ENCODE peak calls at places on chromosomes 5 and 9, in six cellular contexts. J, Q, T, N, W and G are unnamed samples. For H3K36me3, the result is how much of the 10 kb centered on the place peaks cover.

GRCh38 chr5:322281-322941 is 897 bp downstream of the AHRR start:
- DNase-seq in J (no peak), Q (no peak), T (no peak), N (no peak), W (no peak), G (no peak)

GRCh38 chr9:70466976-70467551 is 52.6 kb upstream of the KLF9 start:
- DNase-seq in J (no peak), Q (no peak), T (no peak), N (no peak), W (no peak), G (no peak)

GRCh38 chr9:69168709-69169217 is 5.3 kb upstream of the TJP2 start:
- DNase-seq in J (no peak), Q (no peak), T (no peak), N (peak), W (no peak), G (no peak)

GRCh38 chr9:36415822-36416515 is 15.9 kb upstream of the RNF38 start:
- DNase-seq in J (no peak), Q (no peak), T (peak), N (no peak), W (no peak), G (no peak)

GRCh38 chr5:1108008-1108864 is 3.6 kb downstream of the SLC12A7 start:
- DNase-seq in J (no peak), Q (no peak), T (no peak), N (no peak), W (no peak), G (no peak)

GRCh38 chr9:116154976-116155699 is 1.5 kb downstream of the PAPPA start:
- DNase-seq in J (no peak), Q (no peak), T (peak), N (no peak), W (no peak), G (no peak)

GRCh38 chr9:33263936-33264472 is 504 bp downstream of the BAG1 start:
- DNase-seq in J (peak), Q (peak), T (peak), N (no peak), W (peak), G (peak)

GRCh38 chr9:113461943-113462342 is 1.6 kb upstream of the RGS3 start:
- DNase-seq in J (peak), Q (no peak), T (no peak), N (no peak), W (no peak), G (no peak)

GRCh38 chr5:55356896-55357295 is 49.1 kb downstream of the MTREX start:
- DNase-seq in J (no peak), Q (no peak), T (no peak), N (no peak), W (no peak), G (no peak)

GRCh38 chr5:82058710-82059109 is 86.9 kb downstream of the ATG10 start:
- DNase-seq in J (no peak), Q (no peak), T (no peak), N (no peak), W (no peak), G (no peak)

GRCh38 chr9:120612218-120612617 is 32.3 kb upstream of the CDK5RAP2 start:
- DNase-seq in J (no peak), Q (no peak), T (peak), N (no peak), W (no peak), G (no peak)

GRCh38 chr9:122213589-122214413 is 15.0 kb downstream of the LHX6 start:
- DNase-seq in J (peak), Q (no peak), T (peak), N (peak), W (no peak), G (peak)

GRCh38 chr9:123265833-123266232 is 2.6 kb downstream of the STRBP start:
- DNase-seq in J (no peak), Q (no peak), T (no peak), N (no peak), W (no peak), G (no peak)

GRCh38 chr5:53023969-53024368 is 34.8 kb downstream of the ITGA2 start:
- DNase-seq in J (no peak), Q (no peak), T (no peak), N (no peak), W (no peak), G (no peak)

GRCh38 chr9:81564632-81565031 is 124.7 kb downstream of the TLE1 start:
- DNase-seq in J (no peak), Q (no peak), T (no peak), N (no peak), W (no peak), G (no peak)

GRCh38 chr5:85263125-85263524 is 878.4 kb upstream of the EDIL3 start:
- DNase-seq in J (no peak), Q (no peak), T (no peak), N (no peak), W (no peak), G (no peak)

DNA sequence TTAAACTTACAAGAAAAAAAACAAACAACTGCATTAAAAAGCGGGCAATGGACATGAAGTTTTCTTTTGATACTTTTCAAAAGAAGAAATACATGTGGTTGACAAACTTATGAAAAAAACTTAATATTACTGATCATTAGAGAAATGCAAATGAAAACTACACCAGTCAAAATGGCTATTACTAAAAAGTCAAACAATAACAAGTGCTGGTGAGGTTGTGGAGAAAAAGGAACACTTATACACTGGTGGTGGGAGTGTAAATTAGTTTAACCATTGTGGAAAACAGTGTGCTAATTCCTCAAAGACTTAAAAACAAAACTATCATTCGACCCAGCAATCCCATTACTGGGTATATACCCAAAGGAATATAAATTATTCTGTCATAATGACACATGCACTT is 311.6 kb downstream of the ISL1 start:
- DNase-seq in J (no peak), Q (no peak), T (no peak), N (no peak), W (no peak), G (no peak)
- H3K4me3 ChIP-seq in J (no peak), Q (no peak), T (no peak), N (no peak), W (no peak), G (no peak)

DNA sequence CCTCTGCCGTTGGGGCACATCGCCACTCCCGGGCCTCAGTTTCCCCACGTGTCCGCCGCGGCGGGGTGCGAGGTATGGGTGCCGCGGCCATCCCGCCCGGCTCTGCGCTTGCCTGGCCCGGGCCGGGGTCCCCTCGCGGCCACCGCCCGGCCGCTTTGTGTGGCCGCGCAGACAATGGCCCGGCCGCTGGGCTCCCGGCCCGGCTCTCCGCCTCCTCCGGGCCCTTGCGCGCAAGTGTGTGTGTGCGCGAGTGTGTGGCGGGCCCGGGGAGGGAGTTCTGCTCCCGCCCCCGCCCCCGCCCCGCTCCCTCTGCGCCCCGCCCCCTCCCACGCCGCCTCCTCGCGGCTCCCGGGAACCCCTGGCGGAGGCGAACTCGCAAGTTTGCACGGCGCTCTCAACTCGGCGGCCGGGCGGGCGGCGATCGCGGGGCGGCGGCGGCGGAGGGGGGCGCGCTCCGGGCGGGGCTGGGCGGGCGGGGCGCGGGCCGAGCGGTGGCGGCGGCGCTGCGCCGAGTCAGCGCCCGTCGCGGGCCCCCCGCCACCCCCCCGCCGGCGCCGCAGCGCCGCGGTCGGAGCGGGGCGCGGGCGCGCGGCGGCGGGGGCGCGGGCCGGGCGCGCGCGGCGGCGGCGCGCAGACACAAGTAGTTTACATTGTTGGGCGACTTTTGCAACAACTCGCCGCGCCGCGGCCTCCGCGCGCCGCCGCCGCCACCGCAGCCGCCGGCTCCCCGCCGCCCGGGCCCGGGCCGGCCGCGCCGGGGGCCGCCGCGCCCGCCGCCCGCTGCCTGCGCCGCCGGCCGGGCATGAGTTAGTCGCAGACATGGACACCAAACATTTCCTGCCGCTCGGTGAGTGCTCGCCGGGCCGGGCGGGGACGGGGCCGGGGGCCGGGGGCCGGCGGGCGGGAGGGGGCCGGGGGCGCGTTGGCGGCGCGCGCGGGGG is at the start of gene RXRA:
- DNase-seq in J (peak), Q (peak), T (peak), N (peak), W (peak), G (peak)
- TF ChIP-seq CTCF in J (peak), Q (no peak), T (no peak), N (no peak), W (peak), G (peak)

DNA sequence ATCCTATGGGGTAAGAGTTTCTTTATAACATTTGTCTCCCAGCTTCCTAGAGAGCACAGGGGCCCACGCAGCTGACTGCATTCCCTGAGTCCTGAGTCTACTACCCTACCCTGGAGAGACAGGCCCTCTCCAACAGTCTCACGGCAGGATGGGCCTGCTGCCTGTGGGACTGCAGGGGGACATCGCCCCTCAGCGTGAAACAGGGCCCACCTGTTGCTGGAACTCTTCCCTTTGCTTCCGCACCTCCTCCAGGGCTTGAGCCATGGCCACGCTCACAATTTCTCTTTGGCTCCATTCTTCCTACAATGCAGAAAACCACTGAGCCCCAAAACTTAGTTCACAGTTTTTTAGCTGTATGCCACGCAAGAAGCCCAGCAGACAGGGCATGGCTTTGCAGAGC is 28.2 kb downstream of the ARPC5L start:
- DNase-seq in J (no peak), Q (no peak), T (no peak), N (no peak), W (no peak), G (no peak)
- H3K36me3 ChIP-seq in J (half or more), Q (under half), T (under half), N (under half), W (under half), G (under half)

DNA sequence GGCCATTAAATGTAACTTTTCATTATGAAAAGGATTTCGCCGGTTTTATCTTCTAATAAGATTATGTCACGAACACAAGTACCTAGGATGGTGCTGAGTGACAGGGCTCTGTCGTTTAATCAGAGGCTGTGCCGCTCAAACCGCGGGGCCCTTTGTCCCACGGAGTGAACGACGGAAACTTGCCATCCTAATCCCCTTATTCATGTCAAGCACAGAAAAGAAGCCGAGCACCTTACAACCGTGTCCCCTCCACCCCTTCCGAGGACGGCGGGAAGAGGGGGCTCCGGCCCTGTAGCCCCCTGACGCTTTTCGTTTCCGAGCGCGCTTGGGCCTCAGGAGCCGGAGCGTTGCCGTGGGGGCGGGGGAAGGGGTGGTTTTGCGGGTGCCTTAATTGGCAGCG is 11.2 kb downstream of the LMX1B start:
- DNase-seq in J (no peak), Q (no peak), T (no peak), N (no peak), W (no peak), G (no peak)
- H3K4me3 ChIP-seq in J (no peak), Q (no peak), T (no peak), N (no peak), W (no peak), G (no peak)

GRCh38 chr5:148729182-148729581 is 74.9 kb upstream of the HTR4 start:
- DNase-seq in J (no peak), Q (no peak), T (no peak), N (no peak), W (no peak), G (no peak)
- TF ChIP-seq CTCF in J (peak), Q (no peak), T (peak), N (peak), W (peak), G (no peak)

DNA sequence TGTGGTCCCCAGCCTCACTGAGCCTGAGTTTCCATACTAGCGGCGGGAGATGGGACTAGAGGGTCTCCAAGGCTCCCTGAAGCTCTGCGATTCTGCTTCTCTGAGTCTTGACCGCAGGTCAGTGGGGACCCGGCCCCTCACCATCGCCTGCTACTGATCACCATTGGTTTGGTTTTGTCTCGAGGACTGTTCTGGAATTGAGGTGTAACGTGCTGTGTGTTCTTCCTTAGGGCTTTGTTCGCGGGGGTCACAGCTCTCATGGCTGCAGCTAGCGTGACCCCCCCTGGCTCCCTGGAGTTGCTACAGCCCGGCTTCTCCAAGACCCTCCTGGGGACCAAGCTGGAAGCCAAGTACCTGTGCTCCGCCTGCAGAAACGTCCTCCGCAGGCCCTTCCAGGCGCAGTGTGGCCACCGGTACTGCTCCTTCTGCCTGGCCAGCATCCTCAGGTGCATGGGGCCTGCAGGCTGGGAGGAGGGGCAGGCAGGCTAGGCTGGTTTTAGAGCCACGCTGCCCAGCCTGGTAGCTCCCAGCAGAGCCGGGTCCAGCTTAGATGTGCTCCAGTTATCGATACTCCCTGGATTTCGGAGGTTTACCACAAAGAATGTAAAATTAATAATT is 12.3 kb downstream of the TRAF2 start:
- DNase-seq in J (no peak), Q (no peak), T (no peak), N (no peak), W (no peak), G (no peak)
- H3K36me3 ChIP-seq in J (under half), Q (under half), T (under half), N (under half), W (under half), G (under half)

DNA sequence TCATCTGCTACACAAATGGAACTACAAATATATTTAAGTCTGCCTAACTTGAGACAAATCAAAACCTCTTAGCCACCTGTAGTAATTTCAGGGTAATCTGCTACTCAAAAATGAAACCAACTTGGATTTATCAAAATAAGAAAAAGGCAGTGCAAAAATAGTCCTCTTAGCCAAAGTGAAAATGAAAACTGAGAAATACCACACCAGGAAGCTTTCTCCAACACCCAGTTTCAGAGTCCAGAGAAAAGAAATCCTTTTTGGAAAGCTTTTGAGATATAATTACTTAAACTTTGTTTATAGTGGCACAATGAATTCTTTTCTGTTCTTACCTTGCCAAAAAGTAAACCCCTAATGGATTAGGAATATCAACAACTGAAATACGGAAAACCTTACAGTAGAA is 990.4 kb downstream of the EFNA5 start:
- DNase-seq in J (no peak), Q (no peak), T (no peak), N (no peak), W (no peak), G (no peak)
- H3K4me3 ChIP-seq in J (no peak), Q (no peak), T (no peak), N (no peak), W (no peak), G (no peak)

GRCh38 chr5:130555429-130555828 is 609.6 kb downstream of the HINT1 start:
- DNase-seq in J (no peak), Q (no peak), T (no peak), N (no peak), W (no peak), G (no peak)

GRCh38 chr5:130549884-130550552 is 615.0 kb downstream of the HINT1 start:
- DNase-seq in J (peak), Q (no peak), T (peak), N (peak), W (no peak), G (no peak)

GRCh38 chr5:130546216-130546615 is 618.8 kb downstream of the HINT1 start:
- DNase-seq in J (no peak), Q (no peak), T (no peak), N (no peak), W (no peak), G (no peak)

GRCh38 chr5:130545291-130545690 is 619.8 kb downstream of the HINT1 start:
- DNase-seq in J (no peak), Q (no peak), T (no peak), N (no peak), W (no peak), G (no peak)

DNA sequence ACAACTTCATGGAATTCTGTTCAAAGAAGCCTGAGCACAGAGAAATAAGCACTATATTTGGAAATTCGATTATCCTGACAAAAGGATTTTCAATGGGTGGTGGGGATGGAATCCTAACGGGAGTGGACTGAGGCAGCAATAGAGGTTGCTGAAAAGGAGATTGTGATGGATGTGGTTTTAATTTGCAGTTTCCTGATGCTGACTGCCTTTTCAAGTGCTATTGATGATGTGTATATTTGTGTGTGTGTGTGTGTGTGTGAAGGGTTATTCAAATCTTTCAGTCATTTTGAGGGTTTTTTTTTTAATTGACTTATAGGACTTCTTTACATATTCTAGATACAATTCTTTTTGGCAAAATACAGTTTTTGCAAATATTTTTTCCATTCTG is 614.5 kb downstream of the HINT1 start:
- DNase-seq in J (no peak), Q (no peak), T (no peak), N (no peak), W (no peak), G (no peak)
- TF ChIP-seq CTCF in J (no peak), Q (no peak), T (no peak), N (no peak), W (no peak), G (no peak)

GRCh38 chr5:43643750-43644149 is 40.8 kb downstream of the NNT start:
- DNase-seq in J (no peak), Q (no peak), T (no peak), N (no peak), W (no peak), G (no peak)

GRCh38 chr5:43649256-43649655 is 46.3 kb downstream of the NNT start:
- DNase-seq in J (no peak), Q (no peak), T (no peak), N (no peak), W (no peak), G (no peak)

GRCh38 chr5:43648499-43649124 is 45.6 kb downstream of the NNT start:
- DNase-seq in J (no peak), Q (no peak), T (no peak), N (no peak), W (no peak), G (no peak)

GRCh38 chr5:43646997-43647396 is 44.0 kb downstream of the NNT start:
- DNase-seq in J (no peak), Q (no peak), T (no peak), N (no peak), W (no peak), G (no peak)

DNA sequence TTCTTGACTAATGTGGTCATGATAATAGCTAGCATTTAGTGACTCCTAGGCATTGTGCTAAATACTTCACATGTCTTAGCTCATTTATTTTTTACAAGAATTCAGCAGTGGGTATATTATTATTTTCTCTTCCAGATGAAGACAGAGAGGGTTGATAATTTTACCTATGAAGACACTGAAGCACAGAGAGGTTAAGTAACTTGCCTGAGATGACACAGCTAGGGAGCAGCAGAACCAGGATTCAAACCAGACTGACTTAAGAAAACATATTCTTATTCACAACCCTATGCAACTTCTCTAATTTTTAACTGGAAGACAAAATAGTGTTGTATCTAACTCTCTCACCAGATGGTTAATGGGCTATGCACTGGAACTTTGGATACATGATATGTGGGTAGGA is 44.8 kb downstream of the NNT start:
- DNase-seq in J (no peak), Q (no peak), T (no peak), N (no peak), W (no peak), G (no peak)
- H3K36me3 ChIP-seq in J (under half), Q (under half), T (under half), N (under half), W (under half), G (under half)